ENCODE peak calls at places on chromosomes 16 and 17, in nine cellular contexts. M is pancreas; R is brain microvascular endothelial cell; Y is CD8-positive, alpha-beta memory T cell; F is substantia nigra; S is stimulated activated CD4-positive, alpha-beta T cell treated with anti-CD3 and anti-CD28 coated beads, Interleukin-1b, Interleukin-23, amount 100 ng/mL, for 24 hours; I is HTR-8/SVneo; Z is astrocyte of the spinal cord; N is osteocyte. T is an unnamed sample.

GRCh38 chr16:57938936-57939871 is 31.7 kb downstream of the CNGB1 start:
- DNase-seq in M (no peak), N (no peak), Z (peak), Y (no peak), F (peak), I (no peak), S (no peak), R (peak), T (no peak)

GRCh38 chr16:17520567-17520966 is 49.8 kb upstream of the XYLT1 start:
- DNase-seq in R (no peak), Z (no peak), I (no peak), N (no peak), F (no peak), M (no peak), S (no peak), Y (no peak), T (no peak)

GRCh38 chr16:27529962-27530361 is 19.8 kb downstream of the GTF3C1 start:
- DNase-seq in Y (no peak), N (no peak), R (peak), M (no peak), S (no peak), F (no peak), I (no peak), Z (peak), T (no peak)

GRCh38 chr17:27315322-27315721 is 21.4 kb downstream of the WSB1 start:
- DNase-seq in M (no peak), Y (no peak), S (no peak), R (peak), N (no peak), F (peak), Z (peak), I (no peak), T (no peak)

GRCh38 chr17:7383742-7384488 is 3.0 kb downstream of the TNK1 start:
- DNase-seq in S (no peak), F (no peak), Y (peak), M (no peak), N (no peak), I (peak), Z (peak), R (no peak), T (peak)

GRCh38 chr16:85103096-85104079 is 8.9 kb downstream of the CIBAR2 start:
- DNase-seq in R (no peak), Y (no peak), I (no peak), N (no peak), S (no peak), F (no peak), M (peak), Z (no peak), T (no peak)

GRCh38 chr17:3049705-3050295 is 13.6 kb downstream of the OR1D5 start:
- DNase-seq in S (no peak), N (no peak), Y (no peak), I (no peak), R (no peak), M (no peak), F (no peak), Z (no peak), T (no peak)

GRCh38 chr17:38590988-38591758 is 14.6 kb downstream of the SRCIN1 start:
- DNase-seq in M (no peak), I (no peak), Y (no peak), F (no peak), N (no peak), Z (no peak), R (no peak), S (no peak), T (no peak)

GRCh38 chr16:49821614-49822282 is 34.2 kb downstream of the ZNF423 start:
- DNase-seq in M (peak), F (no peak), N (no peak), Z (no peak), Y (no peak), R (no peak), S (no peak), I (no peak), T (no peak)

GRCh38 chr17:41351177-41351576 is 549 bp upstream of the KRT33A start:
- DNase-seq in I (no peak), Z (no peak), M (no peak), F (no peak), N (no peak), S (no peak), R (no peak), Y (no peak), T (no peak)